ENCODE peak calls at places on chromosomes 5 and 9, in nine cellular contexts. One of them, this sample, is unnamed.

GRCh38 chr5:191036-191948 is at the start of gene LRRC14B:
- DNase-seq in mucosa of descending colon: peak; percentile 39
- DNase-seq in MM.1S: peak; percentile 92
- DNase-seq in cardiac muscle cell: no peak
- DNase-seq in hepatocyte: no peak
- DNase-seq in ovary: no peak
- DNase-seq in upper lobe of right lung: peak; percentile 72
- DNase-seq in IMR-90: no peak
- DNase-seq in gastrocnemius medialis: peak; percentile 98
- DNase-seq in this sample: no peak

GRCh38 chr5:94113087-94113486 is 371.7 kb upstream of the POU5F2 start:
- DNase-seq in hepatocyte: no peak
- DNase-seq in upper lobe of right lung: no peak
- DNase-seq in MM.1S: no peak
- DNase-seq in mucosa of descending colon: no peak
- DNase-seq in gastrocnemius medialis: no peak
- DNase-seq in cardiac muscle cell: no peak
- DNase-seq in IMR-90: no peak
- DNase-seq in ovary: no peak
- DNase-seq in this sample: no peak

GRCh38 chr9:118303216-118303615 is 599.0 kb downstream of the TLR4 start:
- DNase-seq in MM.1S: no peak
- DNase-seq in hepatocyte: no peak
- DNase-seq in mucosa of descending colon: no peak
- DNase-seq in upper lobe of right lung: no peak
- DNase-seq in IMR-90: no peak
- DNase-seq in gastrocnemius medialis: no peak
- DNase-seq in cardiac muscle cell: no peak
- DNase-seq in ovary: no peak
- DNase-seq in this sample: no peak

GRCh38 chr5:53557386-53557785 is 3.1 kb upstream of the NDUFS4 start:
- DNase-seq in cardiac muscle cell: no peak
- DNase-seq in ovary: no peak
- DNase-seq in MM.1S: no peak
- DNase-seq in mucosa of descending colon: no peak
- DNase-seq in hepatocyte: no peak
- DNase-seq in IMR-90: peak; percentile 80
- DNase-seq in upper lobe of right lung: no peak
- DNase-seq in gastrocnemius medialis: no peak
- DNase-seq in this sample: no peak

GRCh38 chr9:20597862-20598261 is 24.4 kb downstream of the MLLT3 start:
- DNase-seq in IMR-90: peak; percentile 6
- DNase-seq in MM.1S: peak; percentile 30
- DNase-seq in hepatocyte: no peak
- DNase-seq in upper lobe of right lung: no peak
- DNase-seq in mucosa of descending colon: no peak
- DNase-seq in gastrocnemius medialis: no peak
- DNase-seq in ovary: no peak
- DNase-seq in cardiac muscle cell: no peak
- DNase-seq in this sample: no peak

GRCh38 chr5:892390-893136 is at the start of the genes BRD9 and TRIP13:
- DNase-seq in cardiac muscle cell: peak; percentile 79
- DNase-seq in hepatocyte: peak; percentile 94
- DNase-seq in mucosa of descending colon: peak; percentile 93
- DNase-seq in upper lobe of right lung: peak; percentile 93
- DNase-seq in ovary: peak; percentile 89
- DNase-seq in MM.1S: peak; percentile 90
- DNase-seq in gastrocnemius medialis: peak; percentile 68
- DNase-seq in IMR-90: peak; percentile 64
- DNase-seq in this sample: peak; percentile 86

GRCh38 chr9:1400983-1401382 is 350.8 kb downstream of the DMRT2 start:
- DNase-seq in upper lobe of right lung: no peak
- DNase-seq in hepatocyte: no peak
- DNase-seq in IMR-90: no peak
- DNase-seq in MM.1S: no peak
- DNase-seq in mucosa of descending colon: no peak
- DNase-seq in ovary: no peak
- DNase-seq in cardiac muscle cell: no peak
- DNase-seq in gastrocnemius medialis: no peak
- DNase-seq in this sample: no peak

GRCh38 chr9:19642256-19642655 is 146.6 kb downstream of the SLC24A2 start:
- DNase-seq in mucosa of descending colon: no peak
- DNase-seq in hepatocyte: no peak
- DNase-seq in MM.1S: no peak
- DNase-seq in IMR-90: no peak
- DNase-seq in cardiac muscle cell: peak; percentile 11
- DNase-seq in ovary: no peak
- DNase-seq in upper lobe of right lung: no peak
- DNase-seq in gastrocnemius medialis: no peak
- DNase-seq in this sample: no peak

GRCh38 chr9:114025196-114025753 is 52.8 kb downstream of the AMBP start:
- DNase-seq in MM.1S: no peak
- DNase-seq in cardiac muscle cell: peak; percentile 13
- DNase-seq in hepatocyte: no peak
- DNase-seq in gastrocnemius medialis: no peak
- DNase-seq in ovary: no peak
- DNase-seq in IMR-90: no peak
- DNase-seq in upper lobe of right lung: no peak
- DNase-seq in mucosa of descending colon: no peak
- DNase-seq in this sample: no peak

GRCh38 chr5:78076351-78076750 is 218.1 kb downstream of the AP3B1 start:
- DNase-seq in mucosa of descending colon: no peak
- DNase-seq in ovary: no peak
- DNase-seq in cardiac muscle cell: no peak
- DNase-seq in upper lobe of right lung: no peak
- DNase-seq in gastrocnemius medialis: no peak
- DNase-seq in IMR-90: no peak
- DNase-seq in hepatocyte: peak; percentile 4
- DNase-seq in MM.1S: no peak
- DNase-seq in this sample: no peak

GRCh38 chr9:69745716-69746538 is 13.9 kb downstream of the PTAR1 start:
- DNase-seq in ovary: no peak
- DNase-seq in gastrocnemius medialis: no peak
- DNase-seq in cardiac muscle cell: peak; percentile 42
- DNase-seq in mucosa of descending colon: no peak
- DNase-seq in upper lobe of right lung: no peak
- DNase-seq in hepatocyte: peak; percentile 7
- DNase-seq in MM.1S: no peak
- DNase-seq in IMR-90: peak; percentile 47
- DNase-seq in this sample: no peak
- TF ChIP-seq CTCF in ovary: no peak
- TF ChIP-seq CTCF in gastrocnemius medialis: no peak
- TF ChIP-seq CTCF in cardiac muscle cell: peak; percentile 37
- TF ChIP-seq CTCF in mucosa of descending colon: no peak
- TF ChIP-seq CTCF in upper lobe of right lung: no peak
- TF ChIP-seq CTCF in hepatocyte: peak; percentile 33
- TF ChIP-seq CTCF in MM.1S: no peak
- TF ChIP-seq CTCF in IMR-90: peak; percentile 49
- TF ChIP-seq CTCF in this sample: no peak

GRCh38 chr5:6753851-6754250 is 40.6 kb downstream of the TENT4A start:
- DNase-seq in gastrocnemius medialis: peak; percentile 64
- DNase-seq in ovary: no peak
- DNase-seq in upper lobe of right lung: peak; percentile 45
- DNase-seq in hepatocyte: no peak
- DNase-seq in cardiac muscle cell: no peak
- DNase-seq in mucosa of descending colon: no peak
- DNase-seq in IMR-90: no peak
- DNase-seq in MM.1S: no peak
- DNase-seq in this sample: no peak

GRCh38 chr5:6755519-6755918 is 42.3 kb downstream of the TENT4A start:
- DNase-seq in gastrocnemius medialis: no peak
- DNase-seq in ovary: peak; percentile 78
- DNase-seq in IMR-90: no peak
- DNase-seq in MM.1S: no peak
- DNase-seq in upper lobe of right lung: peak; percentile 37
- DNase-seq in cardiac muscle cell: no peak
- DNase-seq in mucosa of descending colon: no peak
- DNase-seq in hepatocyte: no peak
- DNase-seq in this sample: no peak

GRCh38 chr5:6755941-6756340 is 42.7 kb downstream of the TENT4A start:
- DNase-seq in cardiac muscle cell: no peak
- DNase-seq in mucosa of descending colon: no peak
- DNase-seq in hepatocyte: no peak
- DNase-seq in gastrocnemius medialis: no peak
- DNase-seq in ovary: no peak
- DNase-seq in upper lobe of right lung: peak; percentile 36
- DNase-seq in IMR-90: no peak
- DNase-seq in MM.1S: no peak
- DNase-seq in this sample: no peak

GRCh38 chr5:6752782-6753181 is 39.5 kb downstream of the TENT4A start:
- DNase-seq in gastrocnemius medialis: no peak
- DNase-seq in mucosa of descending colon: no peak
- DNase-seq in upper lobe of right lung: peak; percentile 15
- DNase-seq in IMR-90: no peak
- DNase-seq in MM.1S: no peak
- DNase-seq in ovary: no peak
- DNase-seq in hepatocyte: no peak
- DNase-seq in cardiac muscle cell: no peak
- DNase-seq in this sample: no peak

DNA sequence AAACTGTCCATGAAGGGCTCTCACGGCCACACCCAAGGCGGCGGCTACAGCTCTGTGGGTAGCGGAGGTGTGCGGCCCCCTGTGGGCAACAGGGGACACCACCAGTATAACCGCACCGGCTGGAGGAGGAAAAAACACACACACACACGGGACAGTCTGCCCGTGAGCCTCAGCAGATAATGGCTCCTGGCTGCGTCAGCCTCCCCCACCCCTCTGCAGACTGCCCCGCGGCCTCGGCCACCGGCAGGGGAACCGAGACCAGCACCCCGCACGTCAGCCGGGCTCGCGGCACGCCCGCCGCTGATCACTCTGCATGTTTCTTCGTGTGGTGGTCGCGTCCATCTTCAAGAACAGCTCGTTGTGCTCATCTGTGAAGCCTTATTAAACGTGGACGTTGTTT is 41.5 kb downstream of the TENT4A start:
- DNase-seq in ovary: peak; percentile 48
- DNase-seq in MM.1S: no peak
- DNase-seq in IMR-90: no peak
- DNase-seq in cardiac muscle cell: no peak
- DNase-seq in upper lobe of right lung: peak; percentile 55
- DNase-seq in gastrocnemius medialis: no peak
- DNase-seq in mucosa of descending colon: no peak
- DNase-seq in hepatocyte: no peak
- DNase-seq in this sample: no peak
- H3K36me3 ChIP-seq in ovary: no peaks in the 10 kb centered on the region
- H3K36me3 ChIP-seq in MM.1S: peaks cover 20% of the 10 kb centered on the region
- H3K36me3 ChIP-seq in IMR-90: peaks cover 65% of the 10 kb centered on the region
- H3K36me3 ChIP-seq in cardiac muscle cell: peaks cover 46% of the 10 kb centered on the region
- H3K36me3 ChIP-seq in upper lobe of right lung: peaks cover 74% of the 10 kb centered on the region
- H3K36me3 ChIP-seq in gastrocnemius medialis: peaks cover 76% of the 10 kb centered on the region
- H3K36me3 ChIP-seq in mucosa of descending colon: peaks cover 13% of the 10 kb centered on the region
- H3K36me3 ChIP-seq in hepatocyte: no peaks in the 10 kb centered on the region
- H3K36me3 ChIP-seq in this sample: peaks cover 34% of the 10 kb centered on the region

GRCh38 chr9:78031826-78032598 is 401 bp upstream of the GNAQ start:
- DNase-seq in IMR-90: peak; percentile 91
- DNase-seq in ovary: peak; percentile 92
- DNase-seq in MM.1S: peak; percentile 75
- DNase-seq in mucosa of descending colon: peak; percentile 93
- DNase-seq in hepatocyte: peak; percentile 96
- DNase-seq in gastrocnemius medialis: peak; percentile 81
- DNase-seq in cardiac muscle cell: peak; percentile 97
- DNase-seq in upper lobe of right lung: peak; percentile 97
- DNase-seq in this sample: peak; percentile 95

GRCh38 chr9:78030553-78031270 is 899 bp downstream of the GNAQ start:
- DNase-seq in ovary: peak; percentile 77
- DNase-seq in IMR-90: peak; percentile 21
- DNase-seq in mucosa of descending colon: peak; percentile 82
- DNase-seq in upper lobe of right lung: peak; percentile 86
- DNase-seq in cardiac muscle cell: peak; percentile 51
- DNase-seq in hepatocyte: peak; percentile 82
- DNase-seq in MM.1S: peak; percentile 36
- DNase-seq in gastrocnemius medialis: peak; percentile 27
- DNase-seq in this sample: peak; percentile 52

GRCh38 chr9:78028926-78029325 is 2.7 kb downstream of the GNAQ start:
- DNase-seq in IMR-90: no peak
- DNase-seq in gastrocnemius medialis: no peak
- DNase-seq in hepatocyte: no peak
- DNase-seq in mucosa of descending colon: no peak
- DNase-seq in cardiac muscle cell: no peak
- DNase-seq in upper lobe of right lung: no peak
- DNase-seq in MM.1S: no peak
- DNase-seq in ovary: no peak
- DNase-seq in this sample: no peak

GRCh38 chr9:78031271-78031825 is at the start of gene GNAQ:
- DNase-seq in cardiac muscle cell: no peak
- DNase-seq in hepatocyte: peak; percentile 67
- DNase-seq in gastrocnemius medialis: no peak
- DNase-seq in IMR-90: peak; percentile 15
- DNase-seq in upper lobe of right lung: peak; percentile 78
- DNase-seq in mucosa of descending colon: peak; percentile 64
- DNase-seq in ovary: no peak
- DNase-seq in MM.1S: no peak
- DNase-seq in this sample: no peak

GRCh38 chr9:78029601-78030552 is 1.7 kb downstream of the GNAQ start:
- DNase-seq in MM.1S: no peak
- DNase-seq in IMR-90: peak; percentile 48
- DNase-seq in cardiac muscle cell: peak; percentile 50
- DNase-seq in mucosa of descending colon: no peak
- DNase-seq in upper lobe of right lung: no peak
- DNase-seq in hepatocyte: peak; percentile 17
- DNase-seq in gastrocnemius medialis: peak; percentile 13
- DNase-seq in ovary: no peak
- DNase-seq in this sample: no peak
- H3K4me1 ChIP-seq in MM.1S: peaks cover 5% of the 10 kb centered on the region
- H3K4me1 ChIP-seq in IMR-90: peaks cover 4% of the 10 kb centered on the region
- H3K4me1 ChIP-seq in cardiac muscle cell: peaks cover 26% of the 10 kb centered on the region
- H3K4me1 ChIP-seq in mucosa of descending colon: peaks cover 35% of the 10 kb centered on the region
- H3K4me1 ChIP-seq in upper lobe of right lung: peaks cover 45% of the 10 kb centered on the region
- H3K4me1 ChIP-seq in hepatocyte: peaks cover 45% of the 10 kb centered on the region
- H3K4me1 ChIP-seq in gastrocnemius medialis: peaks cover 37% of the 10 kb centered on the region
- H3K4me1 ChIP-seq in ovary: peaks cover 2% of the 10 kb centered on the region
- H3K4me1 ChIP-seq in this sample: peaks cover 36% of the 10 kb centered on the region

DNA sequence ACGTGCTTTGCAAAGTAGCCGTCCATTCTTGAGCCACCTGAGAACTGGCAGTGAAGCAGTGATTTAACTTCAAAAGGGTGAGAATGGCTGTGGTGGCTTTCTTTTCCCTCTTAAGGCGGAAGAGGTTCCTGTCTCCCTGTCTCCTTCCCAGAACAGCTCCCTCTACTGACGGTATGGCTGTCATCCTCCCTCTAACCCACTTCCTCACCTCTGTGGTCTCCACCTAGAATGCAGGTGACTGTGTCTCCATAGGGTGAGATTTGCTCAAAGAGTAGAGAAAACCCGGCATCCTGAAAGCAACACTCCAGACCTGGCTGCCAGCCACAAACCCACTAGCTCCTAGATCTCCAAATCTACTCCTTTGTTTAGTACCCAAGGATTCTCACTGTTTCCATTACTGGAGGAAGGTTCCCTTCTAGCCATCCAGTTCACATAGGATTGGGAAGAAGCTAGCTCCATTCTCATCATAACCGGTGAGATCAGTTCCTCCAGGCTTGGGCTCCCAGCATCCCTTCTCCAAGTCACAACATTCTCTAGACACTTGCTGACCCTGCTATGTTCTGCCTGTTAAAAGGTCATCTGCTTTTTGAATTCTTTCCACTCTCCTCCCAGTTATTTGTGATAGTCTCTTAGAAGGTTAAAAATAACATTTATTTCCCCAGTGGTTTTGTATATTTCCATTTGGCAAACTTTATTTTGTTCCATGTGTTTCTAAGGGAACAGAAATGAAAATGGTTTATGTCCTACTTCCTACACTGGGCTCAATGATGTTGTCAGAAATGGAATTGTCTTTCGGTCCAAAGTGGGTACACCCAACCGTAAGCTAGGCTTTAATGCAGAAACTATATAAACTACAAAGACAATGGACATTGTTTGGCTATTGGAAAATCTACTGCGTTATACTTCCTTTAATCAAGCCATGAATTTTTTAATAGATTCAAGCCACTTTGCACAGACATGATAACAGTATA is 269.4 kb downstream of the CWC27 start:
- DNase-seq in MM.1S: no peak
- DNase-seq in ovary: no peak
- DNase-seq in upper lobe of right lung: no peak
- DNase-seq in gastrocnemius medialis: no peak
- DNase-seq in mucosa of descending colon: no peak
- DNase-seq in cardiac muscle cell: no peak
- DNase-seq in hepatocyte: peak; percentile 50
- DNase-seq in IMR-90: no peak
- DNase-seq in this sample: peak; percentile 22
- TF ChIP-seq CTCF in MM.1S: peak; percentile 33
- TF ChIP-seq CTCF in ovary: no peak
- TF ChIP-seq CTCF in upper lobe of right lung: peak; percentile 43
- TF ChIP-seq CTCF in gastrocnemius medialis: no peak
- TF ChIP-seq CTCF in mucosa of descending colon: peak; percentile 25
- TF ChIP-seq CTCF in cardiac muscle cell: no peak
- TF ChIP-seq CTCF in hepatocyte: peak; percentile 28
- TF ChIP-seq CTCF in IMR-90: peak; percentile 18
- TF ChIP-seq CTCF in this sample: peak; percentile 26